ENCODE peak calls at places on chromosomes 12 and 14, in six cellular contexts. S, O, Z, A, B and K are unnamed samples.

GRCh38 chr12:95060951-95061350 is 12.5 kb downstream of the NR2C1 start:
- DNase-seq in O (no peak), B (no peak), S (no peak), A (no peak), Z (no peak), K (no peak)

GRCh38 chr12:131759176-131759575 is 48.3 kb downstream of the SFSWAP start:
- DNase-seq in Z (peak; percentile 24), S (no peak), B (no peak), O (no peak), A (no peak), K (no peak)

GRCh38 chr14:92322516-92322915 is 449 bp upstream of the SLC24A4 start:
- DNase-seq in A (no peak), B (no peak), O (no peak), S (no peak), Z (no peak), K (no peak)

GRCh38 chr12:107126688-107127481 is 33.5 kb upstream of the CRY1 start:
- DNase-seq in A (peak; percentile 23), O (no peak), B (peak; percentile 47), S (no peak), Z (peak; percentile 12), K (no peak)

GRCh38 chr12:76020281-76020680 is 11.3 kb downstream of the PHLDA1 start:
- DNase-seq in A (peak; percentile 90), O (no peak), S (no peak), B (peak; percentile 65), Z (peak; percentile 91), K (no peak)

GRCh38 chr14:39406560-39406959 is 25.7 kb downstream of the FBXO33 start:
- DNase-seq in O (no peak), B (no peak), S (no peak), A (no peak), Z (no peak), K (no peak)

GRCh38 chr12:132084681-132085635 is 59.2 kb downstream of the DDX51 start:
- DNase-seq in B (peak; percentile 42), O (peak; percentile 74), Z (peak; percentile 31), A (peak; percentile 16), S (peak; percentile 44), K (peak; percentile 34)

GRCh38 chr12:12507121-12507520 is 55.5 kb downstream of the DUSP16 start:
- DNase-seq in A (no peak), Z (no peak), O (no peak), B (no peak), S (no peak), K (no peak)

GRCh38 chr12:49954863-49955830 is 4.6 kb downstream of the AQP2 start:
- DNase-seq in A (no peak), Z (no peak), S (no peak), B (no peak), O (no peak), K (no peak)

GRCh38 chr14:101193126-101193844 is 289.8 kb upstream of the RTL1 start:
- DNase-seq in A (no peak), B (no peak), Z (no peak), O (peak; percentile 48), S (no peak), K (peak; percentile 14)

GRCh38 chr14:22547309-22547947 is 41.6 kb downstream of the DAD1 start:
- DNase-seq in S (no peak), O (no peak), B (no peak), A (no peak), Z (no peak), K (no peak)

GRCh38 chr12:6070472-6071257 is 53.8 kb downstream of the VWF start:
- DNase-seq in Z (no peak), O (no peak), B (no peak), S (no peak), A (peak; percentile 90), K (no peak)

GRCh38 chr12:121025442-121026226 is 9.3 kb upstream of the C12orf43 start:
- DNase-seq in A (no peak), Z (no peak), O (no peak), B (no peak), S (no peak), K (no peak)

GRCh38 chr14:102192840-102193502 is 53.3 kb downstream of the WDR20 start:
- DNase-seq in O (no peak), S (no peak), Z (no peak), B (no peak), A (no peak), K (no peak)

GRCh38 chr12:80195143-80195726 is 95.9 kb downstream of the OTOGL start:
- DNase-seq in A (peak; percentile 60), Z (peak; percentile 74), S (no peak), O (no peak), B (peak; percentile 87), K (no peak)

GRCh38 chr12:67925077-67925476 is 64.2 kb upstream of the IFNG-AS1 start:
- DNase-seq in O (no peak), B (no peak), A (no peak), S (no peak), Z (no peak), K (no peak)

GRCh38 chr14:100237735-100238418 is 1.1 kb upstream of the YY1 start:
- DNase-seq in A (no peak), O (no peak), Z (peak; percentile 39), S (peak; percentile 48), B (peak; percentile 44), K (no peak)

GRCh38 chr12:71014180-71014785 is 93.7 kb upstream of the PTPRR start:
- DNase-seq in Z (peak; percentile 49), B (peak; percentile 84), A (peak; percentile 62), S (no peak), O (no peak), K (no peak)

GRCh38 chr12:132352896-132353800 is 23.8 kb upstream of the GALNT9 start:
- DNase-seq in Z (no peak), O (no peak), A (no peak), B (no peak), S (no peak), K (no peak)

GRCh38 chr14:99072956-99073355 is 199.0 kb downstream of the BCL11B start:
- DNase-seq in O (no peak), A (no peak), Z (no peak), S (no peak), B (no peak), K (no peak)

GRCh38 chr14:93410893-93411292 is 19.8 kb upstream of the UNC79 start:
- DNase-seq in A (no peak), B (no peak), S (no peak), O (no peak), Z (no peak), K (no peak)

GRCh38 chr14:51209457-51209856 is 30.6 kb upstream of the TMX1 start:
- DNase-seq in O (no peak), Z (no peak), A (no peak), B (no peak), S (no peak), K (no peak)

GRCh38 chr12:31944299-31944698 is 14.9 kb upstream of the RESF1 start:
- DNase-seq in O (no peak), A (peak; percentile 93), S (no peak), B (no peak), Z (no peak), K (no peak)

GRCh38 chr14:103770902-103771301 is 55.3 kb downstream of the ZFYVE21 start:
- DNase-seq in S (no peak), A (no peak), B (no peak), Z (no peak), O (no peak), K (no peak)

GRCh38 chr12:18723752-18724151 is 14.1 kb downstream of the PLCZ1 start:
- DNase-seq in B (peak; percentile 69), O (no peak), A (peak; percentile 100), S (no peak), Z (peak; percentile 61), K (no peak)

GRCh38 chr12:55736780-55737580 is 5.9 kb upstream of the GDF11 start:
- DNase-seq in S (no peak), O (no peak), B (peak; percentile 75), A (peak; percentile 81), Z (peak; percentile 70), K (peak; percentile 54)

GRCh38 chr12:105382771-105383632 is 52.5 kb downstream of the C12orf75 start:
- DNase-seq in S (peak; percentile 27), B (peak; percentile 91), A (peak; percentile 61), Z (peak; percentile 72), O (no peak), K (no peak)

GRCh38 chr14:63713765-63714164 is 14.1 kb downstream of the SGPP1 start:
- DNase-seq in B (peak; percentile 87), O (no peak), S (no peak), A (peak; percentile 80), Z (peak; percentile 54), K (no peak)

GRCh38 chr14:28769358-28769757 is 2.8 kb downstream of the FOXG1 start:
- DNase-seq in S (no peak), B (no peak), O (no peak), Z (no peak), A (no peak), K (no peak)

GRCh38 chr14:28766505-28767238 is at the start of gene FOXG1:
- DNase-seq in S (no peak), O (no peak), A (no peak), B (peak; percentile 43), Z (peak; percentile 76), K (no peak)

GRCh38 chr14:28768549-28768870 is 1.9 kb downstream of the FOXG1 start:
- DNase-seq in A (no peak), B (no peak), Z (no peak), S (no peak), O (no peak), K (no peak)

GRCh38 chr14:28767239-28767850 is 758 bp downstream of the FOXG1 start:
- DNase-seq in O (no peak), Z (no peak), S (no peak), B (no peak), A (no peak), K (no peak)

GRCh38 chr14:28767851-28768548 is 1.4 kb downstream of the FOXG1 start:
- DNase-seq in S (no peak), B (no peak), Z (no peak), O (no peak), A (no peak), K (no peak)
- TF ChIP-seq CTCF in S (no peak), B (no peak), Z (no peak), O (no peak), A (peak; percentile 18), K (no peak)

GRCh38 chr12:110906088-110906487 is 14.3 kb downstream of the MYL2 start:
- DNase-seq in Z (no peak), B (no peak), S (no peak), O (no peak), A (no peak), K (no peak)
- TF ChIP-seq CTCF in Z (no peak), B (no peak), S (no peak), O (no peak), A (no peak), K (no peak)

GRCh38 chr14:31543969-31544799 is 17.0 kb upstream of the NUBPL start:
- DNase-seq in O (no peak), Z (peak; percentile 9), A (no peak), S (no peak), B (peak; percentile 16), K (no peak)
- TF ChIP-seq CTCF in O (peak; percentile 48), Z (peak; percentile 39), A (peak; percentile 12), S (no peak), B (peak; percentile 45), K (no peak)

DNA sequence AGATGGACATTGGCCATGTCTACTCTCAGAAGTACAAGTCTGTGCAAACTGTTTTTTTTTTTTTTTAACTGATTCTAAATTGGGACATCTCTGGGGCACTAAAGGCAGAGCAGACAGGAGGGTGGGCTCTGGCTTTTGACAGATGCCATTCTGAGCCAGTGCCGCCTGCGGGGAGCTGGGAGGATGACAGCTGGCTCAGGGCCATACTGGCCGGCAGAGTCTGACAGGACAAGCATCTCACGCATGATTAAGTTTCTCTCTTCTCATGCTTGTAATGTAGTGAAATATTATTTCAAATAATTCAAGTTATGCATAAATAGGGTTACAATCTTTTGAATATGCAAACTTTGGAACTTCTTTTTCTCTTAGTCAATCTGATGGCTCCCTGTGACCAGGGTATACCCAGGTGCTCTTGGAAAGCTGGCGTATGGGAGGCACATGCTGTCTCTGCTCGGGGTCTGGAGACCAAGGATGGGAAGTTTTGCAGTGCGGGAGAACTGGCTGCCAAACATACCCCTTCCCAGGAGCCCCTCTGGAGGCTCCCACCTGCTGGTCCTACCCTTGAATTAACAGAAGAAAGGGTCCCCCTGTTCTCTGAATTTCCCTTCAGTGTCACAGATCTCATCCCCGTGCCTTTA is 7.6 kb downstream of the CDCA4 start:
- DNase-seq in B (no peak), A (peak; percentile 17), Z (no peak), O (no peak), S (no peak), K (no peak)
- TF ChIP-seq CTCF in B (no peak), A (peak; percentile 21), Z (no peak), O (peak; percentile 17), S (no peak), K (no peak)